ENCODE peak calls at places on chromosomes 2 and 18, in seven cellular contexts. R, Z, X, O, E, P and C are unnamed samples.

GRCh38 chr2:63545023-63545422 is 43.3 kb downstream of the WDPCP start:
- DNase-seq in Z (no peak), O (no peak), P (no peak), X (no peak), R (no peak), E (no peak), C (no peak)

GRCh38 chr2:202643012-202643858 is 8.5 kb downstream of the FAM117B start:
- DNase-seq in R (no peak), Z (no peak), P (no peak), E (no peak), X (no peak), O (no peak), C (no peak)

GRCh38 chr2:143458258-143458954 is 329.2 kb downstream of the ARHGAP15 start:
- DNase-seq in X (no peak), O (no peak), P (no peak), Z (no peak), R (no peak), E (no peak), C (no peak)

GRCh38 chr18:7021994-7022840 is 95.4 kb downstream of the LAMA1 start:
- DNase-seq in P (peak), R (peak), X (no peak), E (peak), Z (no peak), O (no peak), C (peak)

GRCh38 chr2:10889741-10890215 is 22.0 kb upstream of the KCNF1 start:
- DNase-seq in X (no peak), O (no peak), P (peak), E (no peak), R (no peak), Z (no peak), C (no peak)

GRCh38 chr2:39492095-39492590 is 55.1 kb upstream of the MAP4K3 start:
- DNase-seq in X (no peak), R (peak), Z (peak), O (peak), E (peak), P (no peak), C (no peak)

GRCh38 chr2:172095146-172095904 is 7.4 kb downstream of the DLX2 start:
- DNase-seq in X (peak), O (peak), P (peak), Z (peak), R (peak), E (peak), C (peak)

GRCh38 chr2:109396338-109397180 is 217.2 kb downstream of the SEPTIN10 start:
- DNase-seq in P (peak), X (no peak), E (no peak), Z (no peak), O (no peak), R (peak), C (peak)

GRCh38 chr18:515838-516237 is 15.3 kb upstream of the COLEC12 start:
- DNase-seq in R (no peak), Z (no peak), X (no peak), O (no peak), E (no peak), P (no peak), C (no peak)

GRCh38 chr2:98333922-98334321 is 12.3 kb upstream of the CNGA3 start:
- DNase-seq in R (peak), O (no peak), X (no peak), E (no peak), Z (no peak), P (no peak), C (no peak)

GRCh38 chr2:239148495-239149200 is 252.2 kb downstream of the HDAC4 start:
- DNase-seq in P (no peak), X (no peak), O (no peak), Z (no peak), E (no peak), R (no peak), C (no peak)

GRCh38 chr2:193973781-193974180 is 1683.2 kb upstream of the SLC39A10 start:
- DNase-seq in O (no peak), X (no peak), Z (no peak), R (no peak), P (peak), E (no peak), C (no peak)

GRCh38 chr2:214104219-214104618 is 306.6 kb upstream of the VWC2L start:
- DNase-seq in E (no peak), Z (no peak), P (no peak), X (no peak), R (no peak), O (no peak), C (no peak)

GRCh38 chr18:404061-404460 is 96.4 kb downstream of the COLEC12 start:
- DNase-seq in P (no peak), E (no peak), Z (no peak), R (no peak), O (no peak), X (no peak), C (no peak)

GRCh38 chr2:192155521-192156118 is 39.1 kb downstream of the TMEFF2 start:
- DNase-seq in R (no peak), E (no peak), O (no peak), P (no peak), Z (no peak), X (no peak), C (no peak)

GRCh38 chr2:36489296-36489695 is 108.7 kb downstream of the FEZ2 start:
- DNase-seq in P (no peak), R (peak), O (no peak), E (peak), Z (peak), X (no peak), C (no peak)

GRCh38 chr2:10357193-10357592 is 54.5 kb downstream of the HPCAL1 start:
- DNase-seq in R (no peak), P (peak), O (no peak), E (no peak), X (no peak), Z (no peak), C (no peak)

GRCh38 chr2:39127973-39128372 is 7.1 kb upstream of the SOS1 start:
- DNase-seq in Z (no peak), E (no peak), X (no peak), P (no peak), R (peak), O (no peak), C (no peak)

GRCh38 chr2:212554233-212554632 is 15.6 kb upstream of the ERBB4 start:
- DNase-seq in Z (no peak), E (no peak), O (no peak), X (no peak), R (no peak), P (no peak), C (no peak)

GRCh38 chr2:78417355-78417754 is 608.1 kb upstream of the REG3G start:
- DNase-seq in R (no peak), O (no peak), E (no peak), Z (no peak), P (no peak), X (no peak), C (no peak)

GRCh38 chr18:49921278-49922037 is 108.1 kb upstream of the ACAA2 start:
- DNase-seq in P (no peak), X (no peak), E (peak), R (peak), Z (no peak), O (no peak), C (no peak)

GRCh38 chr18:1294229-1294628 is 389.6 kb downstream of the ADCYAP1 start:
- DNase-seq in R (no peak), P (no peak), E (no peak), X (no peak), O (no peak), Z (no peak), C (no peak)

GRCh38 chr18:12239426-12239825 is 14.7 kb upstream of the CIDEA start:
- DNase-seq in P (no peak), E (no peak), X (no peak), O (no peak), Z (no peak), R (no peak), C (no peak)

GRCh38 chr2:49251766-49252165 is 97.5 kb upstream of the FSHR start:
- DNase-seq in O (peak), Z (no peak), P (no peak), X (no peak), R (peak), E (peak), C (no peak)

GRCh38 chr18:13382990-13383821 is 164.6 kb downstream of the LDLRAD4 start:
- DNase-seq in P (no peak), E (no peak), X (no peak), O (no peak), R (no peak), Z (no peak), C (no peak)

GRCh38 chr2:200382883-200383282 is 76.4 kb downstream of the SPATS2L start:
- DNase-seq in X (no peak), P (no peak), R (no peak), O (no peak), E (no peak), Z (no peak), C (no peak)

GRCh38 chr2:168731550-168732128 is 70.8 kb upstream of the NOSTRIN start:
- DNase-seq in X (no peak), R (peak), O (no peak), Z (no peak), E (peak), P (no peak), C (no peak)

GRCh38 chr2:102451968-102452367 is 21.1 kb upstream of the SLC9A4 start:
- DNase-seq in O (no peak), Z (no peak), P (no peak), E (no peak), X (no peak), R (no peak), C (no peak)

GRCh38 chr2:40451926-40452605 is at the start of gene SLC8A1:
- DNase-seq in X (no peak), O (no peak), P (peak), Z (no peak), E (no peak), R (peak), C (no peak)

GRCh38 chr2:189674374-189675112 is at the start of gene ANKAR:
- DNase-seq in X (peak), Z (peak), E (peak), P (no peak), R (peak), O (peak), C (peak)

GRCh38 chr2:185201063-185201462 is 537.5 kb upstream of the FSIP2 start:
- DNase-seq in Z (no peak), P (no peak), E (no peak), X (no peak), O (no peak), R (no peak), C (no peak)